ENCODE peak calls at places on chromosome 20, in six cellular contexts. I is H9, C is neural crest cell, S is fibroblast of the aortic adventitia, N is fibroblast of lung, F is thoracic aorta. Y is an unnamed sample.

GRCh38 chr20:33348136-33348937 is 53.0 kb downstream of the CDK5RAP1 start:
- DNase-seq in N (no peak), F (no peak), S (no peak), C (no peak), I (no peak), Y (no peak)

GRCh38 chr20:42082611-42083010 is 464.4 kb upstream of the CHD6 start:
- DNase-seq in N (peak), C (no peak), S (peak), F (no peak), I (no peak), Y (no peak)

GRCh38 chr20:50578061-50578777 is 68.0 kb downstream of the PTPN1 start:
- DNase-seq in S (no peak), F (no peak), N (no peak), I (no peak), C (no peak), Y (no peak)

GRCh38 chr20:51697119-51697826 is 70.9 kb downstream of the ATP9A start:
- DNase-seq in N (no peak), I (no peak), C (no peak), S (peak), F (no peak), Y (no peak)

GRCh38 chr20:7248392-7248992 is 481.0 kb downstream of the BMP2 start:
- DNase-seq in F (no peak), C (no peak), I (no peak), S (peak), N (no peak), Y (no peak)

GRCh38 chr20:8305449-8305978 is 173.4 kb downstream of the PLCB1 start:
- DNase-seq in S (peak), I (peak), C (peak), N (peak), F (no peak), Y (no peak)

GRCh38 chr20:18388860-18389259 is 78.0 kb downstream of the DZANK1 start:
- DNase-seq in F (no peak), C (no peak), N (peak), S (peak), I (no peak), Y (no peak)

GRCh38 chr20:51388227-51388626 is 154.3 kb downstream of the NFATC2 start:
- DNase-seq in F (no peak), I (no peak), S (peak), N (no peak), C (no peak), Y (no peak)

GRCh38 chr20:56160956-56161355 is 87.6 kb upstream of the MC3R start:
- DNase-seq in F (no peak), I (no peak), C (no peak), N (no peak), S (no peak), Y (no peak)

GRCh38 chr20:54062812-54063280 is 7.5 kb downstream of the BCAS1 start:
- DNase-seq in N (peak), S (peak), I (no peak), C (no peak), F (no peak), Y (no peak)

GRCh38 chr20:60007452-60007851 is 49.2 kb downstream of the CDH26 start:
- DNase-seq in F (no peak), I (no peak), N (no peak), C (no peak), S (no peak), Y (peak)

DNA sequence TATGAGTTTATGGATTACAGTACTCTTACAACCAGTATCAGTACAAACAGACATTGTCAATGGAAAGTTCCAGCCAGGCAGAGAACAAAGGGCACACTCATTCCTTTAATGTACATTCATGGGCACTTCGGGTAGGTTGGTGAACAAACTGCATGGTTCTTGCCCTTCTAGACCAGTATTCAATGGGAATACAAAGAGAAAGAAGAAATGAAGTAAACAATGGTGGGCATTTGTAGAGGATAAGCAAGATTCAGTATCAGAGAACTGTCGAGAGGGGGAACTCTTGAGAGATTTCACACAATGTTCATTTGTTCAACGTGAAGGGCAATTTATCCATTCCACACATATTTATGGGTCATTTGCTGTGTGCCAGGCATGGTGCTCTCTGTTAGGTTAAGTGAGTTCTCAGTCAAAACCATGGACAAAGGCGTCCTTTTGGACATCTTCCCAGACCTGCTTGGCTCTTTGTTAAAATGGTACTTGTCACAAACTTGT is 714.8 kb downstream of the DHX35 start:
- DNase-seq in F (no peak), S (no peak), I (no peak), C (no peak), N (no peak), Y (no peak)
- TF ChIP-seq CTCF in F (no peak), S (no peak), I (peak), C (peak), N (peak), Y (peak)

GRCh38 chr20:62899633-62900051 is 26.7 kb downstream of the DIDO1 start:
- DNase-seq in N (no peak), F (no peak), C (no peak), I (no peak), S (no peak), Y (no peak)

GRCh38 chr20:62898970-62899632 is 27.2 kb downstream of the DIDO1 start:
- DNase-seq in C (no peak), S (no peak), N (no peak), F (no peak), I (no peak), Y (no peak)

GRCh38 chr20:62901891-62902290 is 24.4 kb downstream of the DIDO1 start:
- DNase-seq in F (no peak), I (no peak), N (no peak), C (no peak), S (no peak), Y (no peak)

GRCh38 chr20:62900052-62900691 is 26.1 kb downstream of the DIDO1 start:
- DNase-seq in F (no peak), C (peak), I (peak), N (peak), S (peak), Y (no peak)

DNA sequence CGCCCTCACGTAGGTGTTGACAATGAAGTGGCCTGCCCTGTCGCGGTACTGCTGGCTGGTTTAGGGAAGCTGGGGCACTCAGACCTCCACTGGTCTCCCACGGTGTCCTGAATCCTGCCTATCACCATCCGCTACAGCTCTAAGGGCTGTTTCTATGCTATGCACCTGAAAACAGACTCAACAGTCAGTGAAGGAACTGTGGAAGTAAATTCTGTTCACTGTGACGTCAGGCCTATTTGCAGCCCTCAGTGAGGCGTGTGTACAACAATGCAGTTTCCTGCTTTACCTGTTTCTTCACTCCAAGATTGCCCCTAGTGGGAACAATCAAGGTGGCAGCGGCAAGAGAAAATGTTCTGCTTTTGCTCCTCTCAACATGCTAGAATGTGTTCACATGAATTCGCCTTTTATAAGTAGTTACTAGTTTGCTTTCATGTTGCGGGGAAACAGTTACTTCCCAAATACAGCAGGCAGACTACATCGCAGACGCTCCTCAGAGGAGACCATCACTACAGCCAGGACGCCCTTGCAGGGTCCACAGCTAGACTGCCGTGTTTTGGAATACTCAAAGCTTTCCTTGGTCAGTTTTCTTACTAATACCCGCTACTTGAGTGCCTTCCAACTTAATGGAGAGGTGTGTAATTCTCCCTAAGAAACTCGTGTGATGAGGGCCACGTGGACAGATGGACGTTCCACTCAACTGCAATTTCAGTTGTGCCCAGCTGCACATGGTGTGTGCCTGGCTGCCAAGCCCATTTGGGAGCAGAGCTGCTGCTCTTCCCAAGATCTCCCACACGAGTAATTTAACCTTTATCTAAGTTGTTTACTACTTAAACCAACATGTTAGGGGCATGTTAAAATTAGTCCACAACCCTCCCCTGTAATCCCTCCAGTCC is 25.4 kb downstream of the DIDO1 start:
- DNase-seq in F (no peak), C (no peak), I (no peak), N (no peak), S (no peak), Y (no peak)
- TF ChIP-seq CTCF in F (no peak), C (no peak), I (no peak), N (no peak), S (peak), Y (no peak)

GRCh38 chr20:34562643-34563042 is 4.1 kb downstream of the MAP1LC3A start:
- DNase-seq in C (no peak), F (no peak), S (no peak), N (peak), I (peak), Y (no peak)
- TF ChIP-seq CTCF in C (peak), F (peak), S (peak), N (peak), I (peak), Y (peak)

DNA sequence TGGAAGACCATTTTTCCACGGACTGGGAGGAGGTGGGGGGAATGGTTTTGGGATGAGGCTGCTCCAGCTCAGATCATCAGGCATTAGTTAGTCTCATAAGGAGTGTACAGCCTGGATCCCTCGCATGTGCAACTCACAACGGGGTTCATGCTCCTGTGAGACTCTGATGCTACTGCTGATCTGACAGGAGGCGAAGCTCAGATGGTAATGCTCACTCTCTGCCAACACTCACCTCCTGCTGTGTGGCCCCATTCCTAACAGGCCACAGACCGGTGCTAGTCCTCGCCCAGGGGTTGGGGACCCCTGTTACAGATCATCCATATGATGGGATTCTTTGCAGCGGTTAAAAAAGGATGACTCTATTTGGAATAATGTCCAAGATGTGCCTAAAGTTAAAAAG is 27.6 kb upstream of the BMP7 start:
- DNase-seq in S (no peak), N (no peak), C (no peak), F (no peak), I (no peak), Y (no peak)
- TF ChIP-seq CTCF in S (no peak), N (no peak), C (no peak), F (no peak), I (no peak), Y (no peak)

GRCh38 chr20:40775747-40776146 is 86.7 kb upstream of the MAFB start:
- DNase-seq in N (no peak), C (no peak), F (no peak), I (no peak), S (no peak), Y (peak)

GRCh38 chr20:40776702-40777457 is 87.8 kb upstream of the MAFB start:
- DNase-seq in N (no peak), F (no peak), I (no peak), C (no peak), S (no peak), Y (peak)

GRCh38 chr20:40778894-40779496 is 90.0 kb upstream of the MAFB start:
- DNase-seq in N (no peak), I (no peak), C (no peak), F (no peak), S (no peak), Y (peak)

GRCh38 chr20:40781340-40781916 is 92.4 kb upstream of the MAFB start:
- DNase-seq in I (no peak), S (no peak), F (no peak), N (no peak), C (no peak), Y (peak)

GRCh38 chr20:40777653-40778052 is 88.6 kb upstream of the MAFB start:
- DNase-seq in S (no peak), C (no peak), I (no peak), F (no peak), N (no peak), Y (peak)
- TF ChIP-seq CTCF in S (no peak), C (no peak), I (peak), F (no peak), N (no peak), Y (no peak)

Y was measured in osteocyte.